ENCODE peak calls at places on chromosome 22, in eight cellular contexts. Y is Kasumi-1; A is T-cell; D is effector memory CD4-positive, alpha-beta T cell; H is naive thymus-derived CD8-positive, alpha-beta T cell; J is epithelial cell of prostate; T is ecto neural progenitor cell; R is NCI-H510A treated with DMSO at 0.1 percent for 48 hours. K is an unnamed sample.

GRCh38 chr22:50173221-50173982 is 2.9 kb downstream of the PANX2 start:
- DNase-seq in Y (peak; percentile 44), A (no peak), D (no peak), H (no peak), J (no peak), T (no peak), R (no peak), K (no peak)

GRCh38 chr22:19668748-19669147 is 45.6 kb upstream of the SEPTIN5 start:
- DNase-seq in Y (no peak), A (no peak), D (no peak), H (no peak), J (no peak), T (no peak), R (no peak), K (peak; percentile 32)

GRCh38 chr22:29751139-29751538 is 15.7 kb downstream of the ZMAT5 start:
- DNase-seq in Y (peak; percentile 83), A (no peak), D (no peak), H (no peak), J (no peak), T (no peak), R (no peak), K (no peak)

GRCh38 chr22:23696326-23696851 is 5.6 kb downstream of the RGL4 start:
- DNase-seq in Y (peak; percentile 95), A (peak; percentile 58), D (peak; percentile 53), H (peak; percentile 82), J (no peak), T (no peak), R (no peak), K (no peak)

GRCh38 chr22:38832005-38832978 is 11.5 kb downstream of the NPTXR start:
- DNase-seq in Y (no peak), A (no peak), D (no peak), H (no peak), J (no peak), T (no peak), R (no peak), K (no peak)

GRCh38 chr22:18952022-18952421 is 15.9 kb upstream of the PRODH start:
- DNase-seq in Y (no peak), A (no peak), D (no peak), H (no peak), J (no peak), T (no peak), R (no peak), K (no peak)

GRCh38 chr22:21916309-21916918 is 36.2 kb downstream of the PPM1F start:
- DNase-seq in Y (no peak), A (no peak), D (no peak), H (no peak), J (no peak), T (no peak), R (no peak), K (no peak)

GRCh38 chr22:24510694-24511625 is 15.8 kb downstream of the UPB1 start:
- DNase-seq in Y (peak; percentile 94), A (no peak), D (no peak), H (no peak), J (no peak), T (no peak), R (no peak), K (no peak)

GRCh38 chr22:39634530-39635399 is 64.2 kb downstream of the CACNA1I start:
- DNase-seq in Y (peak; percentile 29), A (no peak), D (no peak), H (no peak), J (peak; percentile 79), T (no peak), R (no peak), K (no peak)

GRCh38 chr22:38831166-38831945 is 12.5 kb downstream of the NPTXR start:
- DNase-seq in Y (peak; percentile 48), A (no peak), D (no peak), H (no peak), J (peak; percentile 34), T (no peak), R (no peak), K (no peak)

GRCh38 chr22:33561149-33561807 is 359.0 kb downstream of the LARGE1 start:
- DNase-seq in Y (no peak), A (no peak), D (no peak), H (no peak), J (no peak), T (no peak), R (no peak), K (no peak)

GRCh38 chr22:24181088-24181995 is at the start of gene SUSD2:
- DNase-seq in Y (no peak), A (no peak), D (no peak), H (no peak), J (no peak), T (no peak), R (no peak), K (no peak)

GRCh38 chr22:47043835-47044721 is 281.6 kb downstream of the TBC1D22A start:
- DNase-seq in Y (peak; percentile 64), A (no peak), D (no peak), H (no peak), J (no peak), T (no peak), R (peak; percentile 39), K (no peak)

GRCh38 chr22:19525666-19526065 is 1.5 kb upstream of the CLDN5 start:
- DNase-seq in Y (no peak), A (no peak), D (no peak), H (no peak), J (no peak), T (no peak), R (no peak), K (no peak)